ENCODE peak calls at places on chromosomes 2 and 18, in four cellular contexts. One of them, this sample, is unnamed.
A peak's percentile ranks its signal among the peaks of the same experiment; 100 is the strongest.

GRCh38 chr2:149527998-149528775 is 59.4 kb downstream of the MMADHC start:
- DNase-seq in mesothelial cell of epicardium: no peak
- DNase-seq in psoas muscle: no peak
- DNase-seq in A549: no peak
- DNase-seq in this sample: no peak

GRCh38 chr18:30810580-30810979 is 232.0 kb downstream of the DSC3 start:
- DNase-seq in mesothelial cell of epicardium: no peak
- DNase-seq in A549: no peak
- DNase-seq in psoas muscle: no peak
- DNase-seq in this sample: no peak

GRCh38 chr2:227033471-227034148 is 130.4 kb downstream of the COL4A4 start:
- DNase-seq in A549: peak; percentile 55
- DNase-seq in mesothelial cell of epicardium: peak; percentile 34
- DNase-seq in psoas muscle: peak; percentile 14
- DNase-seq in this sample: peak; percentile 12

GRCh38 chr2:20796374-20796791 is 26.5 kb downstream of the LDAH start:
- DNase-seq in psoas muscle: no peak
- DNase-seq in A549: peak; percentile 7
- DNase-seq in mesothelial cell of epicardium: no peak
- DNase-seq in this sample: peak; percentile 41

GRCh38 chr2:72824224-72824842 is 1.5 kb downstream of the EXOC6B start:
- DNase-seq in mesothelial cell of epicardium: no peak
- DNase-seq in A549: no peak
- DNase-seq in psoas muscle: no peak
- DNase-seq in this sample: no peak

GRCh38 chr18:77131652-77132368 is 773 bp downstream of the MBP start:
- DNase-seq in psoas muscle: peak; percentile 67
- DNase-seq in A549: peak; percentile 54
- DNase-seq in mesothelial cell of epicardium: no peak
- DNase-seq in this sample: peak; percentile 48

GRCh38 chr2:67445652-67446268 is 48.6 kb downstream of the ETAA1 start:
- DNase-seq in A549: no peak
- DNase-seq in psoas muscle: no peak
- DNase-seq in mesothelial cell of epicardium: no peak
- DNase-seq in this sample: no peak

GRCh38 chr2:241216211-241216761 is 27.8 kb downstream of the ANO7 start:
- DNase-seq in A549: no peak
- DNase-seq in psoas muscle: no peak
- DNase-seq in mesothelial cell of epicardium: no peak
- DNase-seq in this sample: no peak

GRCh38 chr2:231611273-231612198 is 18.9 kb downstream of the TEX44 start:
- DNase-seq in psoas muscle: peak; percentile 51
- DNase-seq in A549: peak; percentile 80
- DNase-seq in mesothelial cell of epicardium: no peak
- DNase-seq in this sample: no peak

GRCh38 chr2:24276349-24276899 is 83.9 kb downstream of the ITSN2 start:
- DNase-seq in A549: no peak
- DNase-seq in mesothelial cell of epicardium: no peak
- DNase-seq in psoas muscle: no peak
- DNase-seq in this sample: no peak

GRCh38 chr2:118614856-118615255 is 232.6 kb downstream of the EN1 start:
- DNase-seq in mesothelial cell of epicardium: no peak
- DNase-seq in A549: no peak
- DNase-seq in psoas muscle: no peak
- DNase-seq in this sample: no peak

GRCh38 chr2:11967946-11968465 is 221.6 kb downstream of the LPIN1 start:
- DNase-seq in A549: no peak
- DNase-seq in mesothelial cell of epicardium: no peak
- DNase-seq in psoas muscle: no peak
- DNase-seq in this sample: no peak

GRCh38 chr2:65281626-65282351 is 54.2 kb downstream of the ACTR2 start:
- DNase-seq in A549: no peak
- DNase-seq in psoas muscle: no peak
- DNase-seq in mesothelial cell of epicardium: no peak
- DNase-seq in this sample: no peak

GRCh38 chr18:42941860-42942259 is 173.6 kb downstream of the RIT2 start:
- DNase-seq in mesothelial cell of epicardium: no peak
- DNase-seq in A549: no peak
- DNase-seq in psoas muscle: no peak
- DNase-seq in this sample: no peak

GRCh38 chr2:216308532-216308931 is 63.8 kb downstream of the MARCHF4 start:
- DNase-seq in A549: no peak
- DNase-seq in psoas muscle: no peak
- DNase-seq in mesothelial cell of epicardium: no peak
- DNase-seq in this sample: no peak

GRCh38 chr18:46856975-46857374 is 60.3 kb downstream of the PIAS2 start:
- DNase-seq in A549: no peak
- DNase-seq in psoas muscle: no peak
- DNase-seq in mesothelial cell of epicardium: no peak
- DNase-seq in this sample: no peak

GRCh38 chr18:73942081-73942625 is 205.5 kb downstream of the FBXO15 start:
- DNase-seq in A549: no peak
- DNase-seq in mesothelial cell of epicardium: no peak
- DNase-seq in psoas muscle: no peak
- DNase-seq in this sample: no peak

GRCh38 chr2:18777250-18777812 is 188.0 kb upstream of the NT5C1B start:
- DNase-seq in A549: no peak
- DNase-seq in mesothelial cell of epicardium: no peak
- DNase-seq in psoas muscle: no peak
- DNase-seq in this sample: no peak

GRCh38 chr18:644395-645004 is 13.0 kb upstream of the TYMS start:
- DNase-seq in A549: no peak
- DNase-seq in mesothelial cell of epicardium: no peak
- DNase-seq in psoas muscle: no peak
- DNase-seq in this sample: no peak

GRCh38 chr2:152421521-152422367 is 86.8 kb downstream of the FMNL2 start:
- DNase-seq in A549: peak; percentile 92
- DNase-seq in mesothelial cell of epicardium: no peak
- DNase-seq in psoas muscle: no peak
- DNase-seq in this sample: peak; percentile 61

GRCh38 chr2:179373826-179374225 is 109.2 kb upstream of the SESTD1 start:
- DNase-seq in mesothelial cell of epicardium: no peak
- DNase-seq in A549: no peak
- DNase-seq in psoas muscle: no peak
- DNase-seq in this sample: no peak

GRCh38 chr2:200300065-200300464 is 6.4 kb upstream of the SPATS2L start:
- DNase-seq in A549: no peak
- DNase-seq in psoas muscle: no peak
- DNase-seq in mesothelial cell of epicardium: no peak
- DNase-seq in this sample: no peak

GRCh38 chr2:41032715-41033114 is 580.8 kb upstream of the SLC8A1 start:
- DNase-seq in A549: no peak
- DNase-seq in mesothelial cell of epicardium: no peak
- DNase-seq in psoas muscle: no peak
- DNase-seq in this sample: no peak

GRCh38 chr18:12861637-12862036 is 22.4 kb downstream of the PTPN2 start:
- DNase-seq in A549: no peak
- DNase-seq in psoas muscle: no peak
- DNase-seq in mesothelial cell of epicardium: no peak
- DNase-seq in this sample: no peak

GRCh38 chr18:76522104-76522503 is 27.1 kb upstream of the ZNF516 start:
- DNase-seq in A549: no peak
- DNase-seq in mesothelial cell of epicardium: no peak
- DNase-seq in psoas muscle: no peak
- DNase-seq in this sample: no peak

GRCh38 chr18:22176622-22177495 is 7.5 kb downstream of the GATA6 start:
- DNase-seq in A549: no peak
- DNase-seq in psoas muscle: no peak
- DNase-seq in mesothelial cell of epicardium: no peak
- DNase-seq in this sample: no peak

GRCh38 chr2:57886196-57886786 is 160.3 kb upstream of the VRK2 start:
- DNase-seq in psoas muscle: no peak
- DNase-seq in mesothelial cell of epicardium: no peak
- DNase-seq in A549: no peak
- DNase-seq in this sample: no peak

GRCh38 chr2:28318462-28319117 is 74.1 kb upstream of the FOSL2 start:
- DNase-seq in A549: no peak
- DNase-seq in mesothelial cell of epicardium: no peak
- DNase-seq in psoas muscle: no peak
- DNase-seq in this sample: no peak

GRCh38 chr2:174602741-174603140 is 5.1 kb upstream of the WIPF1 start:
- DNase-seq in psoas muscle: no peak
- DNase-seq in mesothelial cell of epicardium: no peak
- DNase-seq in A549: no peak
- DNase-seq in this sample: no peak

GRCh38 chr18:10860937-10861336 is 288.4 kb downstream of the PIEZO2 start:
- DNase-seq in mesothelial cell of epicardium: no peak
- DNase-seq in psoas muscle: no peak
- DNase-seq in A549: no peak
- DNase-seq in this sample: no peak

GRCh38 chr2:8966123-8966908 is 37.2 kb downstream of the MBOAT2 start:
- DNase-seq in mesothelial cell of epicardium: no peak
- DNase-seq in A549: no peak
- DNase-seq in psoas muscle: no peak
- DNase-seq in this sample: no peak

DNA sequence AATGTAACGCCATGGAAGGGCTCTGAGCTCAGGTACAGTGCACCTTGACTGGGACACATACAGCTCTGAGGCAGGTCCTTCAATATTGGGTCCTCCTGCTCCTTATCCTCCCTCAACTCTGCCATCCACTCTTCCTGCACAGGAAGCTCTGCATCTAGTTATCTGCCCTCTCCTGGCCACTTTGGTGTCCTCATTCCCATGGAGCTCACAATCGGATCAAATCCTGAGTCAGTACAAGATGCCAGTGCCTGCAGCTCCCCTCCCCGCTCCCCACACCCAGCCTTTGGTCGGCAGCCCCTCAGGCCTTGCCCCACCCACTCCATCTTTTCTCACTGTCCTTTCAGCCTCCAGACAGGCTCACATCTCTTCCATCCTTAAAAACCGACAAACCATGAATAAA is 58.0 kb downstream of the LRRFIP1 start:
- DNase-seq in A549: peak; percentile 66
- DNase-seq in mesothelial cell of epicardium: no peak
- DNase-seq in psoas muscle: no peak
- DNase-seq in this sample: no peak
- TF ChIP-seq CTCF in A549: peak; percentile 34
- TF ChIP-seq CTCF in mesothelial cell of epicardium: no peak
- TF ChIP-seq CTCF in psoas muscle: peak; percentile 24
- TF ChIP-seq CTCF in this sample: no peak

GRCh38 chr18:36660311-36660710 is 168.5 kb downstream of the TPGS2 start:
- DNase-seq in A549: no peak
- DNase-seq in psoas muscle: peak; percentile 18
- DNase-seq in mesothelial cell of epicardium: no peak
- DNase-seq in this sample: no peak

GRCh38 chr18:36663312-36663711 is 165.5 kb downstream of the TPGS2 start:
- DNase-seq in mesothelial cell of epicardium: no peak
- DNase-seq in psoas muscle: no peak
- DNase-seq in A549: no peak
- DNase-seq in this sample: no peak

GRCh38 chr18:36665952-36666351 is 162.8 kb downstream of the TPGS2 start:
- DNase-seq in A549: no peak
- DNase-seq in psoas muscle: no peak
- DNase-seq in mesothelial cell of epicardium: no peak
- DNase-seq in this sample: no peak

GRCh38 chr18:36658611-36659010 is 170.2 kb downstream of the TPGS2 start:
- DNase-seq in mesothelial cell of epicardium: no peak
- DNase-seq in A549: no peak
- DNase-seq in psoas muscle: no peak
- DNase-seq in this sample: no peak

GRCh38 chr18:36662000-36662399 is 166.8 kb downstream of the TPGS2 start:
- DNase-seq in psoas muscle: no peak
- DNase-seq in mesothelial cell of epicardium: no peak
- DNase-seq in A549: peak; percentile 18
- DNase-seq in this sample: no peak
- TF ChIP-seq CTCF in psoas muscle: no peak
- TF ChIP-seq CTCF in mesothelial cell of epicardium: no peak
- TF ChIP-seq CTCF in A549: no peak
- TF ChIP-seq CTCF in this sample: no peak

GRCh38 chr18:57664600-57665165 is 43.0 kb upstream of the NARS1 start:
- DNase-seq in mesothelial cell of epicardium: no peak
- DNase-seq in psoas muscle: no peak
- DNase-seq in A549: no peak
- DNase-seq in this sample: no peak

GRCh38 chr18:57657566-57657965 is 35.9 kb upstream of the NARS1 start:
- DNase-seq in A549: no peak
- DNase-seq in mesothelial cell of epicardium: no peak
- DNase-seq in psoas muscle: no peak
- DNase-seq in this sample: no peak

GRCh38 chr18:57655740-57656139 is 34.1 kb upstream of the NARS1 start:
- DNase-seq in A549: no peak
- DNase-seq in mesothelial cell of epicardium: no peak
- DNase-seq in psoas muscle: no peak
- DNase-seq in this sample: no peak

GRCh38 chr18:57660961-57661360 is 39.3 kb upstream of the NARS1 start:
- DNase-seq in A549: no peak
- DNase-seq in psoas muscle: no peak
- DNase-seq in mesothelial cell of epicardium: no peak
- DNase-seq in this sample: no peak

GRCh38 chr18:57659463-57660102 is 37.9 kb upstream of the NARS1 start:
- DNase-seq in psoas muscle: no peak
- DNase-seq in mesothelial cell of epicardium: no peak
- DNase-seq in A549: no peak
- DNase-seq in this sample: no peak
- TF ChIP-seq CTCF in psoas muscle: no peak
- TF ChIP-seq CTCF in mesothelial cell of epicardium: no peak
- TF ChIP-seq CTCF in A549: no peak
- TF ChIP-seq CTCF in this sample: no peak

GRCh38 chr18:32701288-32701687 is 71.5 kb downstream of the KLHL14 start:
- DNase-seq in psoas muscle: no peak
- DNase-seq in A549: no peak
- DNase-seq in mesothelial cell of epicardium: no peak
- DNase-seq in this sample: no peak
- TF ChIP-seq CTCF in psoas muscle: no peak
- TF ChIP-seq CTCF in A549: no peak
- TF ChIP-seq CTCF in mesothelial cell of epicardium: no peak
- TF ChIP-seq CTCF in this sample: no peak

GRCh38 chr2:15953143-15953630 is 12.8 kb downstream of the MYCN start:
- DNase-seq in A549: no peak
- DNase-seq in mesothelial cell of epicardium: no peak
- DNase-seq in psoas muscle: no peak
- DNase-seq in this sample: no peak
- TF ChIP-seq CTCF in A549: no peak
- TF ChIP-seq CTCF in mesothelial cell of epicardium: no peak
- TF ChIP-seq CTCF in psoas muscle: no peak
- TF ChIP-seq CTCF in this sample: no peak

DNA sequence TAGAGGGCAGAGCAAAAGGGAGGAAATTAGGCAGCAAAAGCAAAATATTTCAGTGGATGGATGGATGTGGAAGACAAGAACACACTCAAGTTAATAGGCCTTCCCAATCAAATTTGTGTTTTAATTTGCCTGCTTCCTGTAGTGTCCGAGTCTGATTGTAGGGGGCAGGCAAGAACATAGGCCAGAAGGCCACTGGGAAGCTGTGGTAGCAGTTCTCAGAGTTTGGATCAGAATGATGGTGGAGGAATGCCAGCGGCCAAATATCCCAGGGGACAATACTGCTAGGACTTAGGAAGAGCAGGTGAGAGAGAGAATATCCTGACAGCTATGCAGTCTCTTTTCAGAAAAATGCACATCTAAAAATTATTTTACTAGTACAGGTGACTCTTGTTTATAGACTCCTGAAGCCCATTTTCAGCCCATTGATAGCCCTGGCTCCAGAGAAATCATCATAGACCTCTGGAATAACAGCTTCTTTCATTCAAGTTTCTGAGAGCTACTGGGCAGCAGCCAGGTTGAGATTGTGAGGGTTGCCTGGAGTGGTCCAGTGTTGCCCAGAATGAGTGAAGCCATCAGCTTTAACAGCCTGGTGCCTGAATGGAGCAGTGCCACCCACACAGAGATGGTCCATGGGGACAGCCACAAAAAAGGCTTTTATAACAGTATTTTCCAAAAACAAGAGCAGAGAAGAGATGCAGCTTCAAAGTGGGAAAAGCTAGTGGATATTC is 19.1 kb upstream of the SERPINE2 start:
- DNase-seq in psoas muscle: no peak
- DNase-seq in A549: no peak
- DNase-seq in mesothelial cell of epicardium: no peak
- DNase-seq in this sample: no peak
- TF ChIP-seq CTCF in psoas muscle: no peak
- TF ChIP-seq CTCF in A549: no peak
- TF ChIP-seq CTCF in mesothelial cell of epicardium: no peak
- TF ChIP-seq CTCF in this sample: no peak